ENCODE peak calls at places on chromosomes 6 and 20, in five cellular contexts. W is neuronal stem cell, X is OCI-LY7, P is mesenchymal stem cell, A is trophoblast cell. R is an unnamed sample.

GRCh38 chr20:4894981-4895381 is 106.3 kb downstream of the SLC23A2 start:
- DNase-seq in W (no peak), X (peak; percentile 29), P (no peak), A (no peak), R (no peak)

GRCh38 chr6:133609404-133610270 is 279.3 kb upstream of the TCF21 start:
- DNase-seq in W (no peak), X (no peak), P (peak; percentile 100), A (no peak), R (peak; percentile 79)

GRCh38 chr6:136790411-136791295 is 1.6 kb downstream of the MAP3K5 start:
- DNase-seq in W (no peak), X (no peak), P (no peak), A (no peak), R (no peak)

GRCh38 chr6:134077301-134077700 is 24.9 kb upstream of the SLC2A12 start:
- DNase-seq in W (no peak), X (no peak), P (peak; percentile 60), A (peak; percentile 59), R (no peak)

GRCh38 chr6:113823916-113824315 is 33.2 kb upstream of the MARCKS start:
- DNase-seq in W (no peak), X (no peak), P (no peak), A (no peak), R (no peak)

GRCh38 chr6:71309666-71310065 is 21.1 kb downstream of the OGFRL1 start:
- DNase-seq in W (no peak), X (no peak), P (no peak), A (no peak), R (no peak)

GRCh38 chr20:49381558-49382493 is 100.6 kb downstream of the KCNB1 start:
- DNase-seq in W (no peak), X (no peak), P (no peak), A (no peak), R (peak; percentile 18)

GRCh38 chr20:36097331-36097730 is 57.2 kb upstream of the EPB41L1 start:
- DNase-seq in W (no peak), X (no peak), P (no peak), A (peak; percentile 55), R (no peak)

GRCh38 chr6:125597411-125598253 is 151.8 kb upstream of the HEY2 start:
- DNase-seq in W (no peak), X (peak; percentile 28), P (no peak), A (no peak), R (no peak)

GRCh38 chr6:160730911-160731310 is 28.9 kb downstream of the PLG start:
- DNase-seq in W (no peak), X (no peak), P (no peak), A (peak; percentile 33), R (no peak)

GRCh38 chr6:8904754-8905153 is 469.4 kb upstream of the SLC35B3 start:
- DNase-seq in W (no peak), X (peak; percentile 12), P (no peak), A (no peak), R (no peak)

GRCh38 chr6:113560908-113561307 is 296.2 kb upstream of the MARCKS start:
- DNase-seq in W (no peak), X (no peak), P (peak; percentile 27), A (no peak), R (no peak)

GRCh38 chr6:134315974-134316391 is 1.9 kb downstream of the SGK1 start:
- DNase-seq in W (no peak), X (no peak), P (no peak), A (no peak), R (no peak)

GRCh38 chr6:18823782-18824386 is 436.7 kb downstream of the RNF144B start:
- DNase-seq in W (no peak), X (peak; percentile 77), P (peak; percentile 17), A (peak; percentile 81), R (peak; percentile 17)

GRCh38 chr6:42988486-42989020 is 4.2 kb downstream of the PPP2R5D start:
- DNase-seq in W (no peak), X (no peak), P (no peak), A (no peak), R (no peak)

GRCh38 chr6:146957443-146957842 is 246.8 kb upstream of the STXBP5 start:
- DNase-seq in W (no peak), X (no peak), P (no peak), A (no peak), R (no peak)

GRCh38 chr20:37257993-37258392 is 3.6 kb downstream of the GHRH start:
- DNase-seq in W (no peak), X (no peak), P (no peak), A (no peak), R (no peak)

GRCh38 chr6:15461127-15461944 is 201.5 kb downstream of the DTNBP1 start:
- DNase-seq in W (no peak), X (no peak), P (no peak), A (no peak), R (no peak)

GRCh38 chr6:111738631-111739030 is 133.0 kb upstream of the TRAF3IP2 start:
- DNase-seq in W (no peak), X (no peak), P (no peak), A (no peak), R (no peak)

GRCh38 chr20:6623989-6624388 is 143.5 kb upstream of the BMP2 start:
- DNase-seq in W (peak; percentile 6), X (no peak), P (no peak), A (no peak), R (peak; percentile 28)

GRCh38 chr6:158286413-158286812 is 25.9 kb upstream of the TULP4 start:
- DNase-seq in W (no peak), X (no peak), P (peak; percentile 37), A (peak; percentile 3), R (no peak)

GRCh38 chr6:30158475-30159025 is 2.5 kb downstream of the TRIM10 start:
- DNase-seq in W (no peak), X (no peak), P (no peak), A (no peak), R (no peak)

GRCh38 chr20:21808863-21809664 is 103.6 kb downstream of the PAX1 start:
- DNase-seq in W (peak; percentile 55), X (peak; percentile 49), P (no peak), A (peak; percentile 50), R (peak; percentile 73)

GRCh38 chr6:17297261-17298080 is 16.3 kb downstream of the RBM24 start:
- DNase-seq in W (no peak), X (no peak), P (peak; percentile 77), A (no peak), R (no peak)

GRCh38 chr20:45500022-45500421 is 15.4 kb downstream of the SPINT3 start:
- DNase-seq in W (no peak), X (no peak), P (no peak), A (no peak), R (no peak)

GRCh38 chr6:21375206-21375605 is 218.3 kb upstream of the SOX4 start:
- DNase-seq in W (no peak), X (no peak), P (no peak), A (no peak), R (no peak)

GRCh38 chr6:84568971-84569370 is 195.4 kb downstream of the TBX18 start:
- DNase-seq in W (no peak), X (no peak), P (peak; percentile 51), A (no peak), R (peak; percentile 26)

GRCh38 chr6:51678905-51679620 is 408.4 kb downstream of the PKHD1 start:
- DNase-seq in W (no peak), X (no peak), P (no peak), A (no peak), R (no peak)
- H2AFZ ChIP-seq in W (no peak overlapping the region), X (no peak overlapping the region), P (no peak overlapping the region), A (no peak overlapping the region), R (no peak overlapping the region)

GRCh38 chr6:13560651-13561044 is 13.8 kb upstream of the SIRT5 start:
- DNase-seq in W (no peak), X (no peak), P (no peak), A (peak; percentile 25), R (no peak)

GRCh38 chr6:13559968-13560650 is 14.3 kb upstream of the SIRT5 start:
- DNase-seq in W (no peak), X (no peak), P (no peak), A (no peak), R (no peak)

GRCh38 chr6:13559251-13559650 is 15.2 kb upstream of the SIRT5 start:
- DNase-seq in W (no peak), X (no peak), P (no peak), A (peak; percentile 65), R (no peak)

GRCh38 chr6:13561624-13562267 is 12.7 kb upstream of the SIRT5 start:
- DNase-seq in W (no peak), X (no peak), P (peak; percentile 33), A (peak; percentile 97), R (no peak)

DNA sequence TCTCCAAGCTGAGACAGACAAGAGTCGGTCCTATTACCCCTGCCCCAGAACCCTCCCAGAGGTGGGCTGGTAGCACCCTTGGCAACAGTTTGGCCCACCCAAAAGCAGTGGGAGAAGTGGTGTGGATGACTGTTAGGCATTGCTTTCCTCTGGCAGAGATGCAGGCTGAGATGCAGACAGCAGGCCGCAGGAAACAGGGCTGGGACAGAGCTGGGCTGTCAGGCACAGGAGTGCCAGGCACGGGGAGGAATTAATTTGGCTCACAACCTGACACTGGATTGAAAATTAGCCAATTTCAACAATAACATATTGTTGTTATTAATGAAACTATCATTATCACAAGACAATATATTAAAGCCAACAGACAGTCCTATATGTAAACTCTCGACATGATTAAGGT is 15.7 kb upstream of the SIRT5 start:
- DNase-seq in W (no peak), X (no peak), P (no peak), A (no peak), R (no peak)
- H3K27ac ChIP-seq in W (no peak overlapping the region), X (no peak overlapping the region), P (no peak overlapping the region), A (no peak overlapping the region), R (peak overlapping the region; percentile 27)

DNA sequence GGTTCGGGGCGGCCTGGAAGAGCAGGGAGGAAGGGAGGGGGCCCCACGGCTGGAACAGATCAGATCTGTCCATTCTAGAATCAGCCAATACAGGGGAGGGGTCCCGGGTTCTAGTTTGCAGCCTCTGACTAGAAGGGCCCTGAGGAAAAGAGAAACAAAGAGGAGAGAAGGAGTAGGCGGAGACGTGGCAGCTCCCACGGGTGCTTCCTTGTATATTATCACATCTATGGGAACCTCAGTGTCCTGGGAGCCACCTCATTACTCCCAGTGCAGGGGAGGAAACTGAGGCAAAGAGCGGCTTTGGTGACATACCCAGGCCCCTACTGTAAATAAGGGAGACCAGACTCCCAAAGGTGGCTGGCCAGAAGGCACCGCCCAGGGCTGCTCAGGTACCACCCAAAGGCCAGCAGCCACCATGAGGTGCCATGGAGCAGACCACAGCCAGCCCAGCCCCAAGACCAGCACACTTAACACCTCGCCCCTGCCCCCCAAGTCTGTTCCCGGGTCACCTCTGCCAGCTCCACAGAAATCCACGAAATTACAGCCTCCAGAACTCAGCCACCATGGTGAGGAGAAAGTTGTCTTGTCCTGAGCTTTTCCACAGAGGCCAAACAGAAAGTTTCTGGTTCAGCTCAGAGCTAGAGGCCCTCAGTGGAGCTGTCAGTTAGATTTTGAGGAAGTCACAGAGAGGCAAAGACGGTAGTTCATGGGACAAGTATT is 2.1 kb downstream of the ZC3H12D start:
- DNase-seq in W (no peak), X (peak; percentile 69), P (no peak), A (no peak), R (no peak)
- H3K4me3 ChIP-seq in W (no peak overlapping the region), X (peak overlapping the region; percentile 74), P (no peak overlapping the region), A (no peak overlapping the region), R (no peak overlapping the region)

GRCh38 chr6:54897462-54898189 is 51.1 kb downstream of the FAM83B start:
- DNase-seq in W (no peak), X (no peak), P (no peak), A (no peak), R (no peak)

GRCh38 chr6:54896302-54896701 is 49.7 kb downstream of the FAM83B start:
- DNase-seq in W (no peak), X (no peak), P (no peak), A (no peak), R (no peak)

GRCh38 chr6:54891536-54891935 is 45.0 kb downstream of the FAM83B start:
- DNase-seq in W (no peak), X (no peak), P (no peak), A (no peak), R (no peak)

GRCh38 chr6:54893818-54894217 is 47.2 kb downstream of the FAM83B start:
- DNase-seq in W (no peak), X (no peak), P (no peak), A (no peak), R (no peak)

GRCh38 chr6:54892831-54893230 is 46.3 kb downstream of the FAM83B start:
- DNase-seq in W (no peak), X (no peak), P (peak; percentile 63), A (no peak), R (no peak)
- H2AFZ ChIP-seq in W (no peak overlapping the region), X (no peak overlapping the region), P (no peak overlapping the region), A (no peak overlapping the region), R (no peak overlapping the region)